ENCODE peak calls at places on chromosomes 3 and 15, in eight cellular contexts. A, K, F, D, C, N, L and Q are unnamed samples.

GRCh38 chr3:33389908-33390307 is 50.3 kb downstream of the UBP1 start:
- DNase-seq in F (no peak), A (no peak), N (no peak), L (no peak), D (no peak), K (no peak), C (no peak), Q (no peak)

GRCh38 chr3:98151241-98151640 is 4.0 kb downstream of the OR5H14 start:
- DNase-seq in K (no peak), L (no peak), F (no peak), N (no peak), A (no peak), C (no peak), D (no peak), Q (no peak)

GRCh38 chr3:69806735-69807438 is 67.6 kb downstream of the MITF start:
- DNase-seq in F (no peak), K (no peak), C (peak; percentile 85), N (no peak), A (no peak), L (no peak), D (no peak), Q (no peak)

GRCh38 chr3:25045291-25045690 is 382.8 kb upstream of the RARB start:
- DNase-seq in K (no peak), F (no peak), C (no peak), L (no peak), A (peak; percentile 66), D (no peak), N (peak; percentile 81), Q (no peak)

GRCh38 chr3:142947352-142947751 is 16.1 kb downstream of the PAQR9 start:
- DNase-seq in K (no peak), A (no peak), N (no peak), L (no peak), F (no peak), C (no peak), D (no peak), Q (no peak)

GRCh38 chr15:76533060-76533955 is 196.7 kb downstream of the ISL2 start:
- DNase-seq in K (no peak), L (no peak), N (no peak), D (no peak), A (no peak), C (peak; percentile 2), F (no peak), Q (no peak)

GRCh38 chr3:5341610-5342009 is 154.1 kb downstream of the EDEM1 start:
- DNase-seq in A (no peak), L (no peak), K (no peak), F (no peak), D (no peak), N (no peak), C (no peak), Q (no peak)

GRCh38 chr3:173109143-173109542 is 31.9 kb downstream of the SPATA16 start:
- DNase-seq in N (peak; percentile 3), L (no peak), C (no peak), A (peak; percentile 6), K (no peak), D (no peak), F (peak; percentile 58), Q (no peak)

GRCh38 chr15:51162865-51163762 is 68.4 kb upstream of the TNFAIP8L3 start:
- DNase-seq in C (peak; percentile 72), L (peak; percentile 29), F (peak; percentile 78), N (peak; percentile 75), D (peak; percentile 42), K (peak; percentile 65), A (peak; percentile 71), Q (peak; percentile 31)

GRCh38 chr3:16715281-16715680 is 110.1 kb upstream of the DAZL start:
- DNase-seq in D (no peak), N (no peak), F (no peak), A (no peak), K (no peak), C (no peak), L (no peak), Q (no peak)

GRCh38 chr15:87269566-87269965 is 987.0 kb downstream of the NTRK3 start:
- DNase-seq in C (no peak), L (no peak), D (no peak), N (no peak), K (no peak), A (no peak), F (no peak), Q (no peak)

GRCh38 chr3:52385157-52385556 is 59.7 kb downstream of the SEMA3G start:
- DNase-seq in C (peak; percentile 41), L (peak; percentile 81), F (peak; percentile 12), N (peak; percentile 90), A (peak; percentile 66), D (no peak), K (no peak), Q (peak; percentile 82)

GRCh38 chr3:85081191-85081895 is 122.6 kb downstream of the CADM2 start:
- DNase-seq in D (no peak), A (no peak), F (peak; percentile 2), N (peak; percentile 20), C (peak; percentile 15), K (no peak), L (peak; percentile 3), Q (no peak)

GRCh38 chr3:128278130-128278529 is 124.8 kb downstream of the EEFSEC start:
- DNase-seq in F (no peak), L (no peak), K (no peak), A (no peak), N (no peak), C (no peak), D (no peak), Q (no peak)

GRCh38 chr3:13708871-13709595 is 160.1 kb downstream of the FBLN2 start:
- DNase-seq in N (no peak), L (no peak), K (no peak), C (no peak), D (no peak), A (no peak), F (no peak), Q (no peak)

GRCh38 chr3:187880438-187880837 is 135.2 kb upstream of the BCL6 start:
- DNase-seq in C (peak; percentile 30), K (no peak), N (no peak), A (no peak), D (no peak), L (no peak), F (no peak), Q (no peak)

GRCh38 chr3:66480666-66481065 is 20.2 kb downstream of the LRIG1 start:
- DNase-seq in F (no peak), K (no peak), L (no peak), N (no peak), C (peak; percentile 41), D (no peak), A (no peak), Q (no peak)

GRCh38 chr15:64286473-64286872 is 69.5 kb downstream of the CSNK1G1 start:
- DNase-seq in C (no peak), N (no peak), A (no peak), K (no peak), F (no peak), L (no peak), D (no peak), Q (no peak)

GRCh38 chr3:127143172-127143571 is 49.8 kb upstream of the PRR23E start:
- DNase-seq in D (no peak), C (no peak), F (no peak), A (no peak), N (no peak), L (no peak), K (no peak), Q (no peak)

GRCh38 chr3:124363451-124363850 is 366.8 kb upstream of the UMPS start:
- DNase-seq in N (no peak), L (no peak), F (peak; percentile 26), K (no peak), C (peak; percentile 91), D (no peak), A (no peak), Q (no peak)

GRCh38 chr3:90132220-90132619 is 1024.8 kb downstream of the EPHA3 start:
- DNase-seq in C (no peak), A (no peak), F (no peak), D (no peak), L (no peak), N (no peak), K (no peak), Q (no peak)

GRCh38 chr15:86317379-86317745 is 237.7 kb downstream of the AGBL1 start:
- DNase-seq in D (no peak), C (no peak), A (no peak), K (no peak), L (no peak), N (no peak), F (no peak), Q (no peak)

GRCh38 chr15:42088801-42089640 is 5.3 kb downstream of the PLA2G4D start:
- DNase-seq in C (no peak), A (no peak), K (no peak), F (peak; percentile 26), N (no peak), D (no peak), L (no peak), Q (no peak)
- H3K4me1 ChIP-seq in C (no peaks in the 10 kb centered on the region), A (peaks cover 20% of the 10 kb centered on the region), K (peaks cover 19% of the 10 kb centered on the region), F (peaks cover 14% of the 10 kb centered on the region), N (peaks cover 13% of the 10 kb centered on the region), D (no peaks in the 10 kb centered on the region), L (peaks cover 6% of the 10 kb centered on the region), Q (peaks cover 2% of the 10 kb centered on the region)

DNA sequence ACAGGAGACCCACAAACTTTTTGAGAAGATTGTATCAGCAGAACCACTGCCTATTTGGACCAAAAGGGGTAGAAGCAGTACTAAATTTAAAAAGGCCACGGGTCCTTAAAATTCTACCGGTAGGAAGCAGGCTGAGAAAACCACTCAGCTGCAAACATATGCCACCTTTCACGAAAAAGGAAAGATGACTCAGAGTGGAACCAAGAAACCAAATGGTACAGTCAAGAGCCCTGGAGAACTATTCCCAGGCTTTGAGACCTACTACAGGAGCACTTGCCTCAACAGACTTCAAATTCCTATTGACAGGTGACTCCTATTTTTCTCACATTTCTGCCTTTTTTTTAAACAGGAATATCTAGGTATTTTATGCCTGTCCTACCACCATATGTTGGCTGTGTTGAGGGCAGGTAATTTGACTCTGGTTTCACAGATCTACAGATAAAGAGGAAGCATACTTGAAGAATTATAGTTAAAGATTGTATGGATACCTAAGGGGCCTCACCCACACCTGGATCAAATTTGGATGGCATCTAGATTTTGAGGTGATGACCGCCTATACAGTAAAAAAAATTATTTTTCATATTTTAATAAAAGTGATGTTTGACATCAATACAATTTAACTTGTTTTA is 10.1 kb downstream of the GOLIM4 start:
- DNase-seq in F (no peak), K (no peak), L (no peak), A (no peak), D (no peak), N (no peak), C (no peak), Q (no peak)
- H3K4me3 ChIP-seq in F (no peak overlapping the region), K (no peak overlapping the region), L (no peak overlapping the region), A (no peak overlapping the region), D (no peak overlapping the region), N (no peak overlapping the region), C (no peak overlapping the region), Q (no peak overlapping the region)

DNA sequence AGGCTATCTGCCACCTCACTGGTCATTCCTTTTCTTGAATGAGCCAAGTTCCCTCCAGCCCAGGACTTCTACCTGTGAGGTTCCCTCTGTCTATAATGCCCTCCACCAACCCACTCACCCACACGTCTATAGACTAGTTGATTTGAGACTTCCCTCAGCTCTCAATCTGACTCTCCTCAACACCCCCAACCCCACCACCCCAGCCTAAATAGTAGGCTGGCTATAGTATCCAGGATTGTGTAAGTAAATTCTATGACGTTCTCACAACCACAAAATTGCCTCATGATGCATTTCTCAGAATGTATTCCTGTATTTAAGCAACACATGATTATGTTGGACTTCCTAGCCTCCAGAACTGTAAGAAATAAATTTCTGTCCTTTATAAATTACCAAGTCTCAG is 2.2 kb downstream of the PLSCR1 start:
- DNase-seq in A (no peak), F (no peak), N (no peak), D (no peak), L (no peak), C (peak; percentile 65), K (no peak), Q (no peak)
- H3K4me1 ChIP-seq in A (no peaks in the 10 kb centered on the region), F (peaks cover 22% of the 10 kb centered on the region), N (no peaks in the 10 kb centered on the region), D (peaks cover 13% of the 10 kb centered on the region), L (peaks cover 2% of the 10 kb centered on the region), C (peaks cover 9% of the 10 kb centered on the region), K (peaks cover 76% of the 10 kb centered on the region), Q (peaks cover 2% of the 10 kb centered on the region)

GRCh38 chr3:43998841-43999805 is 242.6 kb upstream of the TOPAZ1 start:
- DNase-seq in C (no peak), L (no peak), F (peak; percentile 80), D (no peak), A (peak; percentile 56), K (no peak), N (peak; percentile 80), Q (no peak)
- H3K4me3 ChIP-seq in C (peak overlapping the region; percentile 27), L (peak overlapping the region; percentile 48), F (peak overlapping the region; percentile 63), D (no peak overlapping the region), A (peak overlapping the region; percentile 36), K (peak overlapping the region; percentile 67), N (peak overlapping the region; percentile 58), Q (peak overlapping the region; percentile 64)